ENCODE peak calls at places on chromosomes 4 and X, in ten cellular contexts. S is dermis blood vessel endothelial cell; J is stimulated activated CD4-positive, alpha-beta T cell treated with anti-CD3 and anti-CD28 coated beads, Interleukin-1b, Interleukin-23, amount 100 ng/mL, for 24 hours; V is NCI-H2029; A is cardiac fibroblast; K is NCI-H2171 treated with DMSO at 0.1 percent for 48 hours; X is sciatic nerve; N is GM12865; P is GM12878; M is NAMALWA. Q is an unnamed sample.

GRCh38 chr4:81605278-81605677 is 133.6 kb upstream of the RASGEF1B start:
- DNase-seq in V (no peak), K (peak), P (no peak), M (peak), J (no peak), N (peak), X (no peak), A (no peak), S (no peak), Q (no peak)

GRCh38 chr4:21470531-21470930 is 478.0 kb downstream of the KCNIP4 start:
- DNase-seq in M (no peak), A (peak), X (no peak), S (peak), K (peak), V (peak), P (no peak), J (no peak), N (no peak), Q (no peak)

GRCh38 chr4:95388911-95389310 is 159.9 kb downstream of the UNC5C start:
- DNase-seq in K (peak), J (no peak), N (no peak), A (no peak), S (no peak), V (peak), P (no peak), X (no peak), M (no peak), Q (no peak)

GRCh38 chr4:186081202-186081807 is 12.3 kb downstream of the TLR3 start:
- DNase-seq in S (peak), V (no peak), A (no peak), P (no peak), M (no peak), J (no peak), K (no peak), X (no peak), N (no peak), Q (no peak)

GRCh38 chr4:10063544-10064300 is 42.4 kb upstream of the SLC2A9 start:
- DNase-seq in P (no peak), S (peak), N (no peak), X (no peak), M (no peak), A (peak), K (no peak), V (peak), J (no peak), Q (no peak)

GRCh38 chr4:140969296-140969695 is 164.0 kb downstream of the RNF150 start:
- DNase-seq in M (no peak), K (no peak), P (no peak), N (no peak), J (no peak), X (no peak), V (no peak), S (no peak), A (no peak), Q (no peak)

GRCh38 chr4:174702974-174703478 is 126.0 kb downstream of the GLRA3 start:
- DNase-seq in A (no peak), N (no peak), V (no peak), P (no peak), K (no peak), M (no peak), S (no peak), J (no peak), X (no peak), Q (no peak)

GRCh38 chr4:23930750-23931488 is 41.1 kb upstream of the PPARGC1A start:
- DNase-seq in A (peak), V (no peak), J (no peak), S (no peak), K (no peak), N (no peak), P (no peak), M (no peak), X (no peak), Q (no peak)

GRCh38 chr4:168507178-168507577 is 10.3 kb downstream of the PALLD start:
- DNase-seq in M (no peak), A (no peak), K (no peak), J (no peak), X (no peak), V (no peak), P (no peak), S (no peak), N (no peak), Q (no peak)

GRCh38 chr4:153790962-153791551 is 2.2 kb upstream of the SFRP2 start:
- DNase-seq in P (no peak), A (peak), J (peak), S (no peak), M (no peak), K (no peak), X (peak), N (no peak), V (no peak), Q (peak)

GRCh38 chr4:74529284-74530041 is 84.5 kb downstream of the AREG start:
- DNase-seq in K (no peak), X (no peak), A (no peak), M (no peak), S (peak), J (no peak), N (no peak), P (no peak), V (no peak), Q (no peak)

GRCh38 chrX:17944833-17945497 is 83.9 kb upstream of the RAI2 start:
- DNase-seq in M (peak), J (no peak), K (no peak), N (peak), P (no peak), V (no peak), X (no peak), S (peak), A (peak), Q (peak)

GRCh38 chr4:115272185-115272584 is 158.8 kb upstream of the NDST4 start:
- DNase-seq in J (no peak), V (no peak), K (no peak), P (no peak), S (no peak), M (no peak), A (no peak), N (peak), X (no peak), Q (no peak)

GRCh38 chr4:139191373-139191772 is 14.4 kb upstream of the ELF2 start:
- DNase-seq in S (no peak), P (no peak), N (no peak), J (no peak), M (no peak), A (no peak), X (no peak), V (no peak), K (no peak), Q (no peak)

GRCh38 chr4:95087657-95088455 is 330.1 kb downstream of the BMPR1B start:
- DNase-seq in P (no peak), J (no peak), X (no peak), K (no peak), V (no peak), M (no peak), S (no peak), A (peak), N (no peak), Q (peak)

GRCh38 chr4:53450773-53451172 is 73.3 kb downstream of the FIP1L1 start:
- DNase-seq in M (no peak), J (no peak), A (peak), N (no peak), P (no peak), K (no peak), X (no peak), V (no peak), S (no peak), Q (no peak)

GRCh38 chr4:10085828-10086505 is 30.6 kb downstream of the WDR1 start:
- DNase-seq in S (no peak), X (no peak), V (no peak), N (no peak), M (no peak), K (no peak), P (no peak), J (no peak), A (no peak), Q (no peak)

GRCh38 chrX:15834051-15834450 is 20.6 kb downstream of the AP1S2 start:
- DNase-seq in V (no peak), J (no peak), S (no peak), A (no peak), P (no peak), M (no peak), X (no peak), K (no peak), N (no peak), Q (no peak)

GRCh38 chrX:118579417-118579816 is 83.8 kb downstream of the DOCK11 start:
- DNase-seq in K (no peak), P (no peak), S (no peak), X (no peak), N (no peak), J (no peak), V (no peak), M (no peak), A (no peak), Q (no peak)

GRCh38 chr4:76504613-76505465 is 69.8 kb downstream of the SHROOM3 start:
- DNase-seq in X (no peak), S (peak), N (peak), A (peak), J (no peak), P (no peak), M (peak), V (peak), K (peak), Q (peak)

GRCh38 chr4:120331486-120332281 is 265.0 kb upstream of the MAD2L1 start:
- DNase-seq in V (no peak), M (no peak), P (no peak), N (no peak), A (peak), X (no peak), S (no peak), K (no peak), J (no peak), Q (no peak)

GRCh38 chrX:10156199-10157031 is at the start of gene CLCN4:
- DNase-seq in K (no peak), M (peak), X (no peak), J (no peak), N (peak), S (peak), V (no peak), A (peak), P (no peak), Q (peak)

GRCh38 chr4:160724063-160724462 is 1439.7 kb downstream of the FSTL5 start:
- DNase-seq in A (no peak), P (no peak), M (no peak), N (no peak), X (no peak), S (no peak), J (no peak), K (no peak), V (no peak), Q (no peak)

GRCh38 chr4:183722738-183723560 is 63.9 kb downstream of the TRAPPC11 start:
- DNase-seq in P (peak), A (peak), S (peak), M (peak), J (no peak), K (peak), V (peak), N (peak), X (peak), Q (no peak)

GRCh38 chrX:13165266-13165665 is 120.8 kb upstream of the FAM9C start:
- DNase-seq in J (no peak), S (no peak), A (no peak), P (no peak), X (no peak), V (no peak), N (no peak), M (no peak), K (no peak), Q (no peak)

GRCh38 chr4:113467581-113467980 is 294.0 kb downstream of the CAMK2D start:
- DNase-seq in S (peak), J (no peak), X (no peak), P (no peak), N (no peak), V (no peak), M (no peak), K (no peak), A (peak), Q (no peak)

GRCh38 chr4:185573651-185574199 is 38.4 kb upstream of the PDLIM3 start:
- DNase-seq in M (no peak), V (peak), P (no peak), N (no peak), J (no peak), S (peak), X (no peak), K (peak), A (peak), Q (peak)

GRCh38 chr4:134634301-134634700 is 432.7 kb upstream of the PABPC4L start:
- DNase-seq in M (no peak), J (no peak), N (no peak), V (no peak), A (no peak), X (no peak), P (no peak), K (peak), S (no peak), Q (no peak)

GRCh38 chr4:170522427-170522970 is 432.7 kb upstream of the AADAT start:
- DNase-seq in P (no peak), A (no peak), N (no peak), X (no peak), K (no peak), J (no peak), S (no peak), M (no peak), V (no peak), Q (no peak)

Q was measured in A549.